ENCODE peak calls at places on chromosome 13, in seven cellular contexts. O is ovary, V is cardiac fibroblast, I is GM23338, Y is left ventricle myocardium inferior, L is neural crest cell, A is astrocyte of the spinal cord. F is an unnamed sample.

GRCh38 chr13:94886191-94886590 is 173.8 kb upstream of the SOX21 start:
- DNase-seq in I (no peak), O (no peak), Y (no peak), L (no peak), V (peak; percentile 22), A (peak; percentile 9), F (no peak)

GRCh38 chr13:48094404-48094780 is 512 bp downstream of the MED4 start:
- DNase-seq in V (no peak), I (peak; percentile 24), A (no peak), L (no peak), Y (no peak), O (no peak), F (no peak)

GRCh38 chr13:66477816-66478215 is 752.3 kb downstream of the PCDH9 start:
- DNase-seq in L (no peak), O (no peak), I (no peak), Y (no peak), V (no peak), A (no peak), F (no peak)

GRCh38 chr13:21674271-21675009 is 3.6 kb downstream of the FGF9 start:
- DNase-seq in I (peak; percentile 65), A (no peak), Y (peak; percentile 41), O (no peak), V (no peak), L (peak; percentile 31), F (peak; percentile 64)

GRCh38 chr13:51619614-51620013 is 35.4 kb downstream of the WDFY2 start:
- DNase-seq in I (no peak), L (no peak), A (peak; percentile 73), V (peak; percentile 42), O (no peak), Y (no peak), F (no peak)

GRCh38 chr13:97116754-97117153 is 105.4 kb upstream of the MBNL2 start:
- DNase-seq in I (peak; percentile 27), A (peak; percentile 70), O (no peak), V (peak; percentile 62), Y (no peak), L (no peak), F (no peak)

GRCh38 chr13:45949161-45949560 is 97.6 kb upstream of the SIAH3 start:
- DNase-seq in Y (no peak), L (no peak), A (peak; percentile 62), I (no peak), V (peak; percentile 31), O (no peak), F (no peak)

GRCh38 chr13:67217914-67218313 is 12.2 kb downstream of the PCDH9 start:
- DNase-seq in O (no peak), L (no peak), A (no peak), V (no peak), I (no peak), Y (no peak), F (no peak)

GRCh38 chr13:24995225-24995804 is 100.6 kb upstream of the PABPC3 start:
- DNase-seq in Y (no peak), A (peak; percentile 86), L (peak; percentile 54), V (peak; percentile 91), I (peak; percentile 96), O (no peak), F (peak; percentile 56)

GRCh38 chr13:21478881-21479808 is 20.0 kb upstream of the ZDHHC20 start:
- DNase-seq in V (peak; percentile 86), L (peak; percentile 48), A (peak; percentile 82), O (peak; percentile 27), Y (no peak), I (peak; percentile 87), F (no peak)

GRCh38 chr13:34116651-34117050 is 298.7 kb downstream of the RFC3 start:
- DNase-seq in Y (no peak), O (no peak), V (no peak), L (no peak), A (no peak), I (no peak), F (no peak)

GRCh38 chr13:110036060-110036459 is 249.7 kb upstream of the IRS2 start:
- DNase-seq in O (no peak), A (no peak), Y (no peak), L (no peak), I (no peak), V (no peak), F (no peak)

GRCh38 chr13:51825165-51825592 is 19.8 kb downstream of the TMEM272 start:
- DNase-seq in V (peak; percentile 76), L (no peak), O (no peak), Y (no peak), A (no peak), I (no peak), F (no peak)

GRCh38 chr13:109668433-109669233 is 117.8 kb downstream of the IRS2 start:
- DNase-seq in I (no peak), Y (no peak), V (no peak), O (no peak), A (no peak), L (peak; percentile 23), F (no peak)

GRCh38 chr13:113119822-113120189 is 2.8 kb upstream of the F10 start:
- DNase-seq in Y (no peak), I (no peak), A (no peak), L (no peak), O (no peak), V (no peak), F (no peak)

GRCh38 chr13:90414691-90415596 is 932.5 kb upstream of the MIR17HG start:
- DNase-seq in V (peak; percentile 66), Y (no peak), I (peak; percentile 19), A (peak; percentile 76), O (no peak), L (no peak), F (no peak)

GRCh38 chr13:33868343-33868994 is 50.5 kb downstream of the RFC3 start:
- DNase-seq in V (no peak), O (no peak), I (no peak), Y (no peak), L (no peak), A (no peak), F (no peak)

GRCh38 chr13:38538412-38538811 is 148.5 kb upstream of the FREM2 start:
- DNase-seq in L (no peak), A (no peak), O (no peak), Y (no peak), V (no peak), I (peak; percentile 76), F (no peak)

GRCh38 chr13:102291587-102292218 is 110.1 kb downstream of the FGF14 start:
- DNase-seq in L (no peak), Y (no peak), I (peak; percentile 32), V (peak; percentile 34), A (peak; percentile 19), O (no peak), F (no peak)

GRCh38 chr13:80477641-80478443 is 136.9 kb upstream of the SPRY2 start:
- DNase-seq in Y (no peak), V (no peak), I (no peak), A (no peak), O (no peak), L (no peak), F (no peak)

GRCh38 chr13:75636339-75637095 is 387 bp downstream of the LMO7 start:
- DNase-seq in A (peak; percentile 72), V (peak; percentile 29), O (peak; percentile 28), Y (peak; percentile 16), I (peak; percentile 70), L (no peak), F (peak; percentile 33)

GRCh38 chr13:50015263-50015662 is at the start of gene KCNRG:
- DNase-seq in A (peak; percentile 46), I (peak; percentile 25), L (no peak), O (no peak), V (peak; percentile 50), Y (no peak), F (no peak)

GRCh38 chr13:41919741-41920487 is 41.0 kb downstream of the VWA8 start:
- DNase-seq in Y (no peak), O (no peak), I (no peak), L (no peak), V (no peak), A (no peak), F (no peak)

GRCh38 chr13:26075498-26075897 is 23.7 kb upstream of the SHISA2 start:
- DNase-seq in A (peak; percentile 10), Y (no peak), V (no peak), O (no peak), I (peak; percentile 39), L (no peak), F (no peak)

GRCh38 chr13:33494596-33495214 is 209.2 kb upstream of the STARD13 start:
- DNase-seq in V (peak; percentile 96), L (no peak), O (no peak), Y (peak; percentile 17), I (peak; percentile 20), A (peak; percentile 93), F (no peak)

GRCh38 chr13:20188649-20189553 is 3.8 kb downstream of the GJB2 start:
- DNase-seq in I (peak; percentile 77), A (no peak), Y (no peak), V (no peak), O (no peak), L (no peak), F (peak; percentile 47)

GRCh38 chr13:87080100-87080779 is 590.9 kb upstream of the SLITRK5 start:
- DNase-seq in A (no peak), Y (no peak), I (no peak), V (no peak), L (no peak), O (no peak), F (no peak)

GRCh38 chr13:111630411-111630810 is 310.0 kb downstream of the TEX29 start:
- DNase-seq in O (no peak), L (no peak), Y (no peak), V (no peak), I (peak; percentile 51), A (no peak), F (no peak)
- TF ChIP-seq CTCF in O (no peak), L (peak; percentile 26), Y (no peak), V (no peak), I (peak; percentile 64), A (no peak), F (no peak)

GRCh38 chr13:93147946-93148345 is 78.7 kb upstream of the GPC6 start:
- DNase-seq in L (no peak), I (no peak), O (no peak), V (peak; percentile 10), Y (no peak), A (peak; percentile 57), F (no peak)

GRCh38 chr13:93146584-93147292 is 79.9 kb upstream of the GPC6 start:
- DNase-seq in Y (no peak), L (no peak), O (no peak), V (peak; percentile 80), I (no peak), A (peak; percentile 89), F (no peak)

GRCh38 chr13:93147293-93147645 is 79.3 kb upstream of the GPC6 start:
- DNase-seq in Y (no peak), O (no peak), I (no peak), A (no peak), L (no peak), V (peak; percentile 22), F (no peak)

GRCh38 chr13:93151277-93151676 is 75.3 kb upstream of the GPC6 start:
- DNase-seq in I (no peak), Y (no peak), A (peak; percentile 78), V (peak; percentile 90), O (no peak), L (no peak), F (no peak)
- TF ChIP-seq CTCF in I (no peak), Y (no peak), A (no peak), V (no peak), O (no peak), L (no peak), F (no peak)

GRCh38 chr13:77016888-77017623 is 9.9 kb downstream of the FBXL3 start:
- DNase-seq in I (peak; percentile 29), Y (no peak), V (no peak), O (no peak), A (no peak), L (no peak), F (no peak)
- TF ChIP-seq CTCF in I (no peak), Y (no peak), V (no peak), O (no peak), A (no peak), L (no peak), F (no peak)

GRCh38 chr13:93875527-93875926 is 604.0 kb downstream of the DCT start:
- DNase-seq in A (peak; percentile 24), L (no peak), O (no peak), Y (no peak), V (peak; percentile 67), I (no peak), F (no peak)
- TF ChIP-seq CTCF in A (no peak), L (no peak), O (no peak), Y (no peak), V (no peak), I (no peak), F (no peak)

F was measured in glutamatergic neuron.